ENCODE peak calls at places on chromosomes 1 and 21, in five cellular contexts. S, C, Z, Y and V are unnamed samples.

GRCh38 chr1:179077396-179077795 is 4.5 kb upstream of the TOR3A start:
- DNase-seq in Y (no peak), S (no peak), Z (no peak), C (no peak), V (no peak)

GRCh38 chr1:198462365-198463025 is 78.0 kb downstream of the ATP6V1G3 start:
- DNase-seq in Z (peak; percentile 63), Y (no peak), S (no peak), C (no peak), V (no peak)

GRCh38 chr1:185561629-185562028 is 172.6 kb upstream of the HMCN1 start:
- DNase-seq in Z (no peak), S (no peak), C (no peak), Y (no peak), V (no peak)

GRCh38 chr21:45154511-45155508 is 80.4 kb downstream of the ADARB1 start:
- DNase-seq in S (no peak), C (no peak), Y (peak; percentile 32), Z (peak; percentile 28), V (no peak)

GRCh38 chr1:208437416-208437815 is 193.2 kb upstream of the PLXNA2 start:
- DNase-seq in C (no peak), Z (peak; percentile 8), S (no peak), Y (no peak), V (no peak)

GRCh38 chr1:72557446-72558049 is 275.2 kb upstream of the NEGR1 start:
- DNase-seq in Z (peak; percentile 9), Y (no peak), C (no peak), S (no peak), V (no peak)

GRCh38 chr1:234958702-234959649 is 169.7 kb downstream of the TOMM20 start:
- DNase-seq in Z (no peak), S (no peak), Y (peak; percentile 42), C (no peak), V (no peak)

GRCh38 chr21:39348355-39349210 is at the start of gene HMGN1:
- DNase-seq in C (peak; percentile 38), Z (peak; percentile 77), S (peak; percentile 84), Y (peak; percentile 89), V (peak; percentile 76)